ENCODE peak calls at places on chromosomes 12 and 14, in six cellular contexts. O, B, D, P, Z and S are unnamed samples.

GRCh38 chr12:132410296-132410625 is 79.7 kb upstream of the FBRSL1 start:
- DNase-seq in O (no peak), B (no peak), D (no peak), P (no peak), Z (no peak), S (no peak)

GRCh38 chr14:26548431-26548830 is 49.4 kb downstream of the NOVA1 start:
- DNase-seq in O (no peak), B (no peak), D (no peak), P (no peak), Z (no peak), S (no peak)

GRCh38 chr14:101466456-101467180 is 94.7 kb upstream of the DIO3 start:
- DNase-seq in O (no peak), B (no peak), D (no peak), P (no peak), Z (no peak), S (no peak)

GRCh38 chr14:99907761-99908652 is 114.8 kb downstream of the EML1 start:
- DNase-seq in O (no peak), B (no peak), D (no peak), P (no peak), Z (no peak), S (no peak)

GRCh38 chr12:68559984-68560822 is 50.5 kb upstream of the RAP1B start:
- DNase-seq in O (no peak), B (no peak), D (no peak), P (peak; percentile 14), Z (peak; percentile 71), S (no peak)

GRCh38 chr14:61470261-61470953 is 149.0 kb downstream of the PRKCH start:
- DNase-seq in O (no peak), B (no peak), D (no peak), P (no peak), Z (no peak), S (no peak)

GRCh38 chr12:77494306-77494705 is 336.4 kb upstream of the NAV3 start:
- DNase-seq in O (no peak), B (no peak), D (no peak), P (no peak), Z (no peak), S (no peak)

GRCh38 chr14:58501214-58501816 is 73.8 kb downstream of the KIAA0586 start:
- DNase-seq in O (peak; percentile 54), B (no peak), D (no peak), P (no peak), Z (no peak), S (no peak)

DNA sequence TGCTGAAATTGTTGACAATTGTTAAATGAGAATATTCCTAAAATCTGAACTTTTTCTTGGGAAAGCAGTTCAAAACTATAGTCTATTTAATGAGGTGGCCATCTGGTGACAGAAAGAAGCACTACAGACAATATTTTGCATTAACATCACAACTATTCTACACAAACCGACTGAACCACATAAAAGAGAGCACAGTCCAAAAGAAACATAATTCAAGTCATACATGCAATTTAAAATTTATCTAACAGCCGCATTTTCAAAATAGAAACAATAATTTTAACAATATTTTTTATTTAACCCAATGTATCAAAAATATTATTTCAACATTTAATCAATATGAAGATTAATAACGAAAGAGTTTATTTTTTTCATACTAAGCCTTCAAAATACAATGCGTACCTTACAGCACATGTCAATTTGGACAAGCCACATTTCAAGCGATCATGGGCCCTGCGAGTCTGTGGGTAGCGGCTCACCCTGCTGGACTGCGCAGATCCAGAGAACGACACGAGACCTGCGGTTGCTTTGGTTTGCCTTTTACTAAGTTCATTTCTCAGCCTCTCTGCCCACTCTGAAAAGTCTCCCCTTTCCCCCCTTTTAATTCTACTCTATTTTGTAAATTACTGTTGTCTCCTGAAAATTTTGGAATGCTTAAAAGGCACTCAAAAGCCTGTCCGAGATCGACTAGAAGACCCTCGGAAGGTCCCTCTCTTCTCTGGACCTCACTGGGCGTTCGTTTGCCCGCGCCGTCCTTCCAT is 941 bp upstream of the LRRC9 start:
- DNase-seq in O (peak; percentile 16), B (peak; percentile 20), D (peak; percentile 20), P (peak; percentile 52), Z (no peak), S (peak; percentile 28)
- TF ChIP-seq CTCF in O (peak; percentile 55), B (peak; percentile 41), D (peak; percentile 44), P (no peak), Z (no peak), S (no peak)

DNA sequence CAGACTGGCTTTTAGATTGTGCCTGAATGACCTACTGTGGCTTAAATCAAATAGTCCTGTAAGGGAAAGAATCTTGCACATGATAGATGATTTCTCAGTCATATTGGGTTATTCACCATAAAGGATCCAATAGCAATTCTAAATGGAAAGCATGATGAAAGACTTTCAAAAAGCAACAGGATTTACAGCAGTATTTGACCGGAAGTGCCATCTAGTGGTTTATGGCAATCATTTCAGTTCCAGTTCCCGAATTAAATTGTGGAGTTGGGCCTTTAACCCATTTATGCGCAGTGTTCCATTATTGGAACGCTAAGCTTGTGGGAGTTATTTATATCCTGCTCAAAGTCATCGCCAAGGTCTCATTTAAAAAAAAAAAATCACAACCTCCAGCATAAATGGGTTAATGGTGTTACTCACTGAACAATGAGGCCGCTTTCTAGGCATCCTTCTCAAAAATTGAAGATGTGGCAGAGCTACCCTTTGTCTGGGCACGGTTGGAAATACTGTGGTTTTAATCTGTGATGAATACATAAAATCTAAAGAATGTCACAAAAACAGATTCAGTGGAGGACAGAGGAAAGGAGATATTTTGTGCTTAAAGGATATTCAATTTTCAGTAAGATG is 60.8 kb upstream of the REP15 start:
- DNase-seq in O (peak; percentile 44), B (no peak), D (no peak), P (no peak), Z (no peak), S (no peak)
- TF ChIP-seq POLR2A in O (no peak), B (no peak), D (no peak), P (no peak), Z (no peak), S (no peak)

GRCh38 chr12:51721281-51721940 is 127.1 kb downstream of the FIGNL2 start:
- DNase-seq in O (no peak), B (peak; percentile 41), D (peak; percentile 46), P (peak; percentile 56), Z (peak; percentile 70), S (peak; percentile 51)
- TF ChIP-seq CTCF in O (no peak), B (peak; percentile 10), D (no peak), P (no peak), Z (no peak), S (no peak)

DNA sequence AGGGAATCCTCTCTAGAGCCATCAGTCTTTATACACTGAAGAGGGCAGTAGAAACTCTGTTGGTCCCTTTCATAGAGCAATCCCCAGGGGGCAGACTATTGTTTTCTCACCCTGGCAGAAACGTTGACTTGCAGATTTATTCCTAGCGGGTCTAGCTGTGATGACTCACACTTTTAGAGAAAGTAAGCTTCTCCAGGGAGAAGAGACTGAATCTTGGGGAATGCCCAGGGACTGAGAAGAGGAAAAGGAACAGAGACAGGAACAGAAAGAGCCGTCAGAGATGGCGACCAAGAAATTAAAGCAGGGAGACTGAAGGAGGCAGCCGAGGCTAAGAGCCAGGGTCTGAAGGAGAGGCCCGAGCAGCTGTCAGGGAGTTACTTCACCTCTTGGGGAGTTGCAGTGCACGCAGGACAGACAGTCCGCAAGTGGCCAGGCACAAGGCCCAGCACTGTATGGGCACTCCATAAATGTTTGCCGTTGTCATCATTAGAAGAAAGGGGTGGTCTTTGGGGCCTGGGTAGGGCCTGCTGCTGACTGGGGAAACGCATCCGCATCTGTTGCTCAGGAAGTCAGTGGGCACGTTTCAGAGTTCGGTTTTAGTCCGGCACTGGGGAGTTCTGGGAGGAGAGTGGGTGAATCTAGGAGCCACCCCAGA is 13.0 kb downstream of the PLEKHG6 start:
- DNase-seq in O (peak; percentile 70), B (no peak), D (no peak), P (peak; percentile 43), Z (peak; percentile 89), S (peak; percentile 54)
- TF ChIP-seq POLR2A in O (no peak), B (no peak), D (no peak), P (no peak), Z (no peak), S (no peak)